ENCODE peak calls at places on chromosomes 12 and 14, in six cellular contexts. I is PC-3, B is small intestine, O is dorsolateral prefrontal cortex, P is right lobe of liver, L is foreskin fibroblast. E is an unnamed sample.

GRCh38 chr12:111048991-111049390 is 128.6 kb upstream of the MYL2 start:
- DNase-seq in I (no peak), O (no peak), L (no peak), P (no peak), B (no peak), E (no peak)

GRCh38 chr14:103535891-103536565 is 7.0 kb downstream of the TRMT61A start:
- DNase-seq in I (no peak), O (no peak), P (no peak), B (no peak), L (no peak), E (no peak)

GRCh38 chr12:99200711-99201384 is 446.7 kb upstream of the GARIN6 start:
- DNase-seq in L (no peak), O (no peak), P (no peak), B (no peak), I (peak), E (no peak)

GRCh38 chr14:60958146-60958545 is 22.7 kb downstream of the TRMT5 start:
- DNase-seq in O (no peak), P (no peak), B (no peak), L (no peak), I (no peak), E (no peak)

GRCh38 chr14:81330619-81331122 is 69.5 kb downstream of the STON2 start:
- DNase-seq in B (no peak), L (no peak), O (no peak), I (no peak), P (no peak), E (no peak)

GRCh38 chr12:88638388-88638787 is 58.1 kb upstream of the KITLG start:
- DNase-seq in P (no peak), I (no peak), L (no peak), O (no peak), B (no peak), E (no peak)

GRCh38 chr14:96904201-96904600 is 107.0 kb downstream of the VRK1 start:
- DNase-seq in L (no peak), O (no peak), P (no peak), I (peak), B (no peak), E (no peak)

GRCh38 chr12:62865860-62866407 is 69.0 kb downstream of the PPM1H start:
- DNase-seq in L (no peak), P (no peak), O (no peak), I (no peak), B (no peak), E (no peak)

GRCh38 chr12:67661311-67662011 is 12.9 kb downstream of the DYRK2 start:
- DNase-seq in L (peak), O (no peak), P (no peak), B (no peak), I (peak), E (no peak)

GRCh38 chr12:92943482-92944250 is 14.6 kb upstream of the EEA1 start:
- DNase-seq in L (no peak), I (no peak), O (no peak), P (no peak), B (no peak), E (no peak)

GRCh38 chr12:30013051-30013450 is 229.3 kb upstream of the TMTC1 start:
- DNase-seq in O (no peak), L (no peak), P (no peak), I (no peak), B (no peak), E (no peak)

GRCh38 chr14:104294983-104295680 is 156.7 kb downstream of the KIF26A start:
- DNase-seq in B (no peak), L (no peak), P (peak), O (peak), I (no peak), E (no peak)

GRCh38 chr12:94326727-94327126 is 132.9 kb downstream of the CEP83 start:
- DNase-seq in I (peak), L (peak), P (no peak), B (no peak), O (no peak), E (no peak)

GRCh38 chr14:69036757-69037506 is 57.8 kb upstream of the ACTN1 start:
- DNase-seq in I (no peak), L (no peak), O (no peak), B (no peak), P (no peak), E (no peak)

GRCh38 chr14:90720832-90721231 is 95.4 kb downstream of the TTC7B start:
- DNase-seq in L (no peak), O (no peak), I (peak), P (no peak), B (no peak), E (no peak)

GRCh38 chr12:132118876-132119275 is 25.2 kb downstream of the DDX51 start:
- DNase-seq in I (no peak), O (no peak), L (no peak), P (no peak), B (no peak), E (no peak)

GRCh38 chr14:51283402-51283825 is 43.4 kb downstream of the TMX1 start:
- DNase-seq in B (peak), O (no peak), P (no peak), I (peak), L (peak), E (no peak)

GRCh38 chr12:51863921-51864700 is 15.6 kb upstream of the FIGNL2 start:
- DNase-seq in L (no peak), B (peak), O (no peak), P (peak), I (no peak), E (no peak)
- H3K4me3 ChIP-seq in L (peak), B (no peak), O (peak), P (peak), I (no peak), E (peak)

GRCh38 chr12:7493006-7493405 is 10.6 kb downstream of the CD163 start:
- DNase-seq in I (no peak), P (peak), O (no peak), L (no peak), B (no peak), E (no peak)
- H3K4me3 ChIP-seq in I (no peak), P (peak), O (no peak), L (no peak), B (no peak), E (no peak)

DNA sequence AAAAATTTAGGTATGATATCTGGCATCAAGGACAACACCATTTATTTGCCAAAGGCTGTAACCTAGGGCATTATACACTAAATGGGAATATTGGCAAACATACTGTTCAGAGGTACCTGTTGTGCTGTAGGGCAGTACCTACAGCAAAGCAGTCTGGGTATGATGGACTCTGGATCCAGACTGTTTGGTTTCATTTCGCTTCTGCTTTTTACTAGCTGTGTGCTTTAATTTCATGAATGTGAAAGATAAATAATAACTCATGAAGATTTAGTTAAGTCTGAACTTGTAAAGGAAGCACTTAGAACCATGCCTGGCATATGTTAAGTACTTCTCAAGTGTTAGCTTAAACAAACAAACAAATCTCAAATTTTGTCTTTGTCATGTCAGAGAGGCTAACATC is 17.7 kb upstream of the SLC38A2 start:
- DNase-seq in L (no peak), B (peak), O (no peak), I (no peak), P (no peak), E (no peak)
- H3K4me3 ChIP-seq in L (no peak), B (no peak), O (no peak), I (peak), P (peak), E (no peak)

DNA sequence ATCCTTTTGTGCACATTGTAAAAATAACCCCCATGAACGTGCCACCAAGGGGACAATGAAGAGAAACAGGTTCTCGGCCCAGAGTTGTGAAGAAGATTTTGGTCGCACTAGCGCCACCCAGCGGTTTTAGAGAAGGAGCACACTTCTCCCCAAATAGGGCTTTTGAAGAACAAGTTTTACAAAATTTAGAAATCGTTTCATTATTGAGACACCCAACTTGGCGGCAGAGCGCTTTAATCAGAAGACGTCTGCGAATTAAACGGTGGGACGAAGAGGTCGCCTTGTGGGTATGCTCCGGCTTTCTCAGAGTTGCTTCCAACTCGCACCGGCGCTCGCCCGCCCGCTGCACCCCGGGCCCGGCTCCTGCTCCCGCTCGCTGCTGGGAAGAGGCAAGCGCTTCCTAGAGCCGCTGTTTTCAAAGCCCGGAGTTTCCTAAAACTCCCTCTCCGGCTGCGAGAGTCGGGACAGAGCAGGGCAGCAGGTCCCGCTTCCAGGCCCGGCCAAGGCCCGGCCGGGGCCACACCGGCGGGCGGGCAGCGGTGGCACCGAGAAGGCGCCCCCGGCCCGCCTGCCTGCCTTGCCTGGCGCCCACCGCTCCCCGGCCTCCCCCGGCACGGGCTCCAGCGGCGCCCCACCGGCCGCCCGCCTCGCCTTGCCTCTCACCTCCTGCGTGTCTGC is 672 bp downstream of the FOXA1 start:
- DNase-seq in L (peak), B (peak), I (peak), O (no peak), P (peak), E (peak)
- H3K4me3 ChIP-seq in L (peak), B (peak), I (peak), O (peak), P (peak), E (peak)

GRCh38 chr12:54005531-54005852 is 3.3 kb upstream of the HOXC8 start:
- DNase-seq in B (no peak), L (no peak), O (no peak), P (no peak), I (no peak), E (no peak)

GRCh38 chr12:54006700-54007220 is 2.0 kb upstream of the HOXC8 start:
- DNase-seq in P (no peak), O (no peak), L (no peak), I (no peak), B (no peak), E (no peak)

GRCh38 chr12:54007538-54008259 is 1.1 kb upstream of the HOXC8 start:
- DNase-seq in B (no peak), P (no peak), I (no peak), O (no peak), L (no peak), E (no peak)

GRCh38 chr12:54004841-54005530 is 3.8 kb upstream of the HOXC8 start:
- DNase-seq in P (no peak), O (no peak), I (no peak), B (no peak), L (no peak), E (no peak)

DNA sequence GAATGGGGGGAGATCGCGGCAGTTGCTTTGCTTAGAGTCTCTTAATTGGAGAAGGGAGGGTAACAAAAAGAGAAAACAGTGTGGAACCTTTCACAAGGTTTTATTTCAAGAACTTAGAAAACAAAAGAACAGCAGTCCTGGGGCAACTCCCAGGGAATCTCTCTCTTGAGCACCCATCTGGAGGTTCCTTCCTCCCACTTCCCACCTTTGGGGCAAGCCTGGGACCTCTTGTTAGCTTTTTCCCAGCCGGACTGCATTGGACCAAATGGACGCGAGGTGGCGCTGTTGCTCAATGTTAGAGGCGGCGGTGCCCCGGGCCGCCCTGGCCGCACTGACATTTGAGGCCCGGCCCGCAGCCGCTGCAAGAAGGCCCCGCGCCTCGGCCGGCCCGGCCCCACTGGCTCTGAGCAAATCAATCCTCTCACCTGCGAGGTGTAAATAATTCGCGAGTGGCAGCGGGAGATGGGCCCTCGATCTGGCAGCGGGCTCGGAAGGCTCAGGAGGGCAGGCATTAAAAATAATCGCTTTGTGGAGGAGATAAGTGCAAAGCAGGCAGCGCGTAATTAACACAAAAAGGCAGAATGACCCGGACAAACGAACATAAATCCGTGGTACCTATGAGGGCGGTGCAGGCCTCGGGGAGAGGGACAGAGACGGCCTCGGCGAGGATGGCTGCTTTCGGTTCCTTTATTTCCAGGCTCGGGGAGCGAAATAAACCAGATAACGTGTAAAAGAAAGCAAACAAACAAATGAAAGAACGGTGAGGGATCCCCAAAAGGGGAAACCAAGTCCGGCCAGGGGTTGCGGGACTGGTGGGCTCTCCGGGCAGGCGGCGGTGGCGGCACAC is 2.7 kb upstream of the HOXC8 start:
- DNase-seq in I (peak), P (peak), B (peak), L (peak), O (peak), E (peak)
- H3K4me3 ChIP-seq in I (peak), P (peak), B (peak), L (no peak), O (no peak), E (peak)

DNA sequence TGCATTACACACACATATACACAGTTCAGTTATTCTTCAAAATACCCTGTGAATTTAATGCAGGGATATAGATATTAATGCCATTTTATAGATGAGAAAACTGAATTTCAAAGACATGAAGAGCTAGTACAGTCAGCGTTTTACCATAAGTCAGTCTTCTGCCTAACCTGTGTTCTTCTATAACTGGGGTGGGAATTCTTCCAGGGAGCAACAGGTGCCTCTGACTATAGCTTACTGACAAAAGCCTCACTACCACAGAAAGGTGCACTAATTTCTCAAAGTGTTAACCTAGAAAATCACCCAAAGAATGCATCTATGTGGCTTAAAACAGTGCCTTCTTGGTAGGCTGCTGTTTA is 84.4 kb downstream of the STXBP6 start:
- DNase-seq in I (no peak), O (no peak), P (no peak), B (no peak), L (no peak), E (no peak)
- H3K4me3 ChIP-seq in I (no peak), O (no peak), P (no peak), B (no peak), L (no peak), E (no peak)

DNA sequence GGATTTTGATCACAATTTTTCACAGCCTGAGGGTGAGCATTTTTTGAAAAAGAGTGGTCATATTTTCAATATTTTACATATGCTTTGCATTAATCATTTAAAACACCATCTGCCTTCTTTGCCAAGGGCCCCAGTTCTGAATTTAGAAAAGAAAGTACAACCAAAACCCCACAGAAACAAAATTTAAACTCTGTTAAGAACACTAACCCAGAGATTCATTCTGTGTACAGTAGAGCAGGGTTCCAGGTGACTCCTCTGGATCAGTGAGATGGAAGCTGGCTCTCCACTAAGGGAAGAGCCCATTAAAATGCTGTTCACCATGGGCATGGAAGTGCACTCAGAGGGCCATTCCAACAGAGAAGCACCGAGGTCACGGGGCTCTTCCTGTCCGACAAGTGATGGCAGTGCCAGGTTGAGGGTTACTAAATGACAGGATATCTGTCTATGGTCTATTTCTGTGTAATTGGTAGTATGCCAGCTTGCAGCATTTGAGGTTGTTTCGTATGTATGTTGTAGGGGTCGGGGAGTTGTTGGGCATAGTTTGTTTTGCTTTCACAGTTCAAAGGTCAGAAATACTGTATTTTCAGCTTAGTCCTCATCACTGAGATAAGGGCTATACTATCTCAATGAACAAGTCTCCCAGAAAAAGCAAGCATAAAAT is 95.9 kb downstream of the SLC35F4 start:
- DNase-seq in L (no peak), I (no peak), B (no peak), P (no peak), O (no peak), E (no peak)
- H3K4me3 ChIP-seq in L (no peak), I (no peak), B (no peak), P (no peak), O (no peak), E (no peak)

DNA sequence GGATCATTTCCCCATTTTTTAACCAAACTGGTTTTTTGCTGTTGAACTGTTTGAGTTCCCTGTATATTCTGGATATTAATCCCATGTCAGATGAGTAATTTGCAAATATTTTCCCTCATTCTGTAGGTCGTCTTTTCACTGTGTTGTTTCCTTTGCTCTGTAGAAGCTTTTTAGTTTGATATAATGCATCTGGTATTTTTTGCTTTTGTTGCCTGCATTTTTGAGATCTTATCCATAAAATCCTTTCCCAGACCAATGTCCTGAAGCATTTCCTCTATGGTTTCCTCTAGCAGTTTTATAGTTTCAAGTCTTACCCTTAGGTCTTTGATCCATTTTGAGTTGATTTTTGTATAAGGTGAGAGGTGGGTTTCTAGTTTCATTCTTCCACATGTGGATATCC is 71.3 kb downstream of the LRP6 start:
- DNase-seq in I (no peak), O (no peak), P (no peak), B (no peak), L (no peak), E (no peak)
- H3K4me3 ChIP-seq in I (no peak), O (no peak), P (no peak), B (no peak), L (no peak), E (no peak)